ENCODE peak calls at places on chromosomes 11 and 22, in seven cellular contexts. P is H9, Z is neural crest cell, W is GM06990, Q is BJ, N is H1, R is endothelial cell. K is an unnamed sample.

GRCh38 chr22:35462558-35463230 is 62.8 kb downstream of the MCM5 start:
- DNase-seq in Q (no peak), P (no peak), W (no peak), N (no peak), R (no peak), Z (no peak), K (no peak)

GRCh38 chr11:75028321-75029097 is 39.8 kb downstream of the NEU3 start:
- DNase-seq in N (peak), P (peak), W (no peak), R (no peak), Q (no peak), Z (no peak), K (no peak)

GRCh38 chr11:109197656-109198055 is 224.3 kb upstream of the C11orf87 start:
- DNase-seq in Z (no peak), R (no peak), N (no peak), W (no peak), Q (no peak), P (no peak), K (no peak)

GRCh38 chr11:96306600-96306932 is 36.4 kb downstream of the MAML2 start:
- DNase-seq in R (no peak), N (no peak), Z (no peak), Q (no peak), P (no peak), W (no peak), K (no peak)

GRCh38 chr11:14258177-14258935 is 100.6 kb downstream of the RRAS2 start:
- DNase-seq in Q (no peak), R (no peak), N (peak), P (no peak), Z (no peak), W (no peak), K (no peak)

GRCh38 chr22:27850000-27850465 is 48.5 kb upstream of the MN1 start:
- DNase-seq in R (no peak), W (no peak), Z (no peak), Q (no peak), P (no peak), N (peak), K (no peak)

GRCh38 chr22:26673485-26673884 is 16.1 kb downstream of the MIAT start:
- DNase-seq in W (no peak), R (no peak), P (no peak), Z (no peak), N (no peak), Q (no peak), K (no peak)

GRCh38 chr11:45333506-45333971 is 47.4 kb upstream of the SYT13 start:
- DNase-seq in Q (no peak), W (no peak), Z (no peak), N (peak), R (no peak), P (peak), K (no peak)

GRCh38 chr11:96134622-96135021 is 208.4 kb downstream of the MAML2 start:
- DNase-seq in N (no peak), W (no peak), Q (no peak), Z (no peak), R (no peak), P (no peak), K (no peak)

GRCh38 chr22:44890416-44891292 is 119.2 kb downstream of the PHF21B start:
- DNase-seq in Q (no peak), Z (no peak), R (no peak), P (no peak), W (no peak), N (no peak), K (no peak)

GRCh38 chr22:31867386-31868153 is 76.8 kb upstream of the YWHAH start:
- DNase-seq in R (no peak), P (no peak), W (no peak), Z (no peak), Q (no peak), N (peak), K (no peak)

GRCh38 chr11:4884341-4884740 is 2.6 kb downstream of the OR51T1 start:
- DNase-seq in W (no peak), R (no peak), P (no peak), Q (no peak), N (no peak), Z (no peak), K (no peak)

GRCh38 chr22:26672060-26672471 is 14.7 kb downstream of the MIAT start:
- DNase-seq in P (no peak), R (no peak), Z (no peak), W (no peak), N (no peak), Q (no peak), K (no peak)

GRCh38 chr22:20392983-20393704 is 807 bp upstream of the ZNF74 start:
- DNase-seq in R (no peak), Q (no peak), P (no peak), Z (no peak), N (no peak), W (no peak), K (no peak)

GRCh38 chr11:80086496-80087055 is 645.7 kb upstream of the TENM4 start:
- DNase-seq in R (no peak), N (no peak), Q (no peak), W (no peak), P (no peak), Z (no peak), K (no peak)

GRCh38 chr11:121723261-121723741 is 270.5 kb upstream of the SORL1-AS1 start:
- DNase-seq in Z (no peak), Q (no peak), W (no peak), R (peak), P (peak), N (peak), K (no peak)

GRCh38 chr11:102061276-102061675 is 14.0 kb downstream of the CFAP300 start:
- DNase-seq in N (no peak), Z (no peak), R (no peak), Q (no peak), P (no peak), W (no peak), K (no peak)

GRCh38 chr22:45493286-45493771 is 9.4 kb upstream of the FBLN1 start:
- DNase-seq in R (no peak), Z (no peak), W (no peak), N (no peak), P (no peak), Q (peak), K (no peak)

GRCh38 chr22:43343262-43343988 is at the start of gene SCUBE1:
- DNase-seq in R (peak), N (peak), W (no peak), P (peak), Z (peak), Q (no peak), K (no peak)

GRCh38 chr22:33357894-33358440 is 299.8 kb upstream of the SYN3 start:
- DNase-seq in P (no peak), Z (no peak), R (no peak), Q (no peak), W (no peak), N (no peak), K (no peak)

GRCh38 chr11:71200172-71200716 is 52.1 kb downstream of the SHANK2 start:
- DNase-seq in R (no peak), Q (no peak), N (no peak), P (no peak), Z (no peak), W (no peak), K (no peak)

GRCh38 chr11:88414385-88414861 is 76.9 kb upstream of the CTSC start:
- DNase-seq in W (no peak), Z (no peak), Q (no peak), N (no peak), R (no peak), P (no peak), K (no peak)

GRCh38 chr11:113991718-113992458 is 17.0 kb downstream of the HTR3A start:
- DNase-seq in Q (no peak), N (no peak), P (no peak), W (no peak), R (no peak), Z (no peak), K (no peak)

GRCh38 chr11:78030429-78031325 is 7.6 kb upstream of the KCTD14 start:
- DNase-seq in Z (no peak), R (peak), Q (no peak), N (no peak), W (no peak), P (no peak), K (no peak)

GRCh38 chr22:30206964-30207363 is 39.6 kb downstream of the LIF start:
- DNase-seq in P (peak), N (no peak), R (no peak), Q (peak), W (no peak), Z (no peak), K (peak)

GRCh38 chr22:36326178-36327161 is 61.3 kb downstream of the MYH9 start:
- DNase-seq in Q (no peak), W (no peak), N (no peak), Z (no peak), R (no peak), P (no peak), K (no peak)

GRCh38 chr22:35561796-35562526 is 21.3 kb downstream of the RASD2 start:
- DNase-seq in Z (no peak), P (peak), R (no peak), N (no peak), W (no peak), Q (no peak), K (peak)

GRCh38 chr22:46303347-46303965 is 6.8 kb downstream of the GTSE1 start:
- DNase-seq in Q (no peak), R (no peak), W (no peak), Z (no peak), P (no peak), N (no peak), K (no peak)

GRCh38 chr11:46210133-46210636 is 67.3 kb upstream of the CREB3L1 start:
- DNase-seq in Q (no peak), N (peak), R (no peak), W (no peak), Z (no peak), P (no peak), K (peak)

GRCh38 chr22:40199223-40199622 is 21.5 kb downstream of the TNRC6B start:
- DNase-seq in Q (no peak), Z (no peak), R (no peak), N (no peak), P (no peak), W (no peak), K (no peak)

GRCh38 chr11:2266586-2267305 is 3.6 kb downstream of the ASCL2 start:
- DNase-seq in N (no peak), R (no peak), Q (no peak), P (no peak), Z (no peak), W (no peak), K (no peak)

GRCh38 chr11:83922318-83922717 is 636.2 kb upstream of the CCDC90B start:
- DNase-seq in P (no peak), Q (no peak), W (no peak), R (no peak), Z (no peak), N (no peak), K (no peak)

GRCh38 chr11:83923961-83924360 is 637.8 kb upstream of the CCDC90B start:
- DNase-seq in R (no peak), Z (no peak), P (no peak), Q (no peak), N (no peak), W (no peak), K (no peak)

GRCh38 chr11:83924987-83925542 is 638.9 kb upstream of the CCDC90B start:
- DNase-seq in W (no peak), Q (no peak), Z (no peak), P (no peak), R (no peak), N (no peak), K (no peak)

GRCh38 chr11:83918471-83918870 is 632.3 kb upstream of the CCDC90B start:
- DNase-seq in P (no peak), Q (no peak), Z (no peak), R (no peak), W (no peak), N (no peak), K (no peak)

DNA sequence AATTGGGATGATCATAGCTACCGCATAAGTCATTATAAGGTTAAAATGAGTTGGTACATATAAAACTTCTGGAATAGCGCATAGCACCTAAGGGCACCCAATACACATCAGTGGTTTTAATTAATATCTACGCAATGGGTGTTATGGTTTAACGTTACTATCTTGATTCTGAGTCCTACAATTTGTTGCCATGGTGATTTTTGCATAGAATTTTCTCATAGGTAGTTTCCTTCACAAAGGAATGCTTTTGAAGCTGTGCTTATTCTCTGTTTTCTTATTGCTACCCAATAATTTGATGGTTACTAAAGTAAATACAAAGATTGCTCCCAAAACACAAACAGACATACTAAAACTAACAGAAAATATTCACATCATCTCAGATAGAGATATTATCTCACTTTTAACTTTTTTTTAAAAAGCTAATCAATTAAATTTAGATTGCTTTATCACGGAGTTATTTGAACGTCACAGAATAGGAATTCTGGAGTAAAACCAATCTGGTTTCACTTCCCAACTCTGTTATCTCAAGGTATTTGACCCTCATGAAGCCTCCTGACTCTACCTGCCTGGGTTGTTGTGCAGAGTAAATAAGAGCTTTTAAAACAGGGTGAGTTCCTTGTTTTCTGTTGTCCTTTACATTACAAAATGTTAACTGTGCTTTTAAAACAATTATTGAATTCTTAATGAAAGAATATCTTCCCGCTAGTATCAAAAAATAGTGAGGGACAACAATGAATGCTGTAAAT is 635.5 kb upstream of the CCDC90B start:
- DNase-seq in P (no peak), R (no peak), N (no peak), Z (no peak), W (no peak), Q (no peak), K (no peak)
- TF ChIP-seq CTCF in P (no peak), R (no peak), N (no peak), Z (no peak), W (no peak), Q (no peak), K (no peak)

DNA sequence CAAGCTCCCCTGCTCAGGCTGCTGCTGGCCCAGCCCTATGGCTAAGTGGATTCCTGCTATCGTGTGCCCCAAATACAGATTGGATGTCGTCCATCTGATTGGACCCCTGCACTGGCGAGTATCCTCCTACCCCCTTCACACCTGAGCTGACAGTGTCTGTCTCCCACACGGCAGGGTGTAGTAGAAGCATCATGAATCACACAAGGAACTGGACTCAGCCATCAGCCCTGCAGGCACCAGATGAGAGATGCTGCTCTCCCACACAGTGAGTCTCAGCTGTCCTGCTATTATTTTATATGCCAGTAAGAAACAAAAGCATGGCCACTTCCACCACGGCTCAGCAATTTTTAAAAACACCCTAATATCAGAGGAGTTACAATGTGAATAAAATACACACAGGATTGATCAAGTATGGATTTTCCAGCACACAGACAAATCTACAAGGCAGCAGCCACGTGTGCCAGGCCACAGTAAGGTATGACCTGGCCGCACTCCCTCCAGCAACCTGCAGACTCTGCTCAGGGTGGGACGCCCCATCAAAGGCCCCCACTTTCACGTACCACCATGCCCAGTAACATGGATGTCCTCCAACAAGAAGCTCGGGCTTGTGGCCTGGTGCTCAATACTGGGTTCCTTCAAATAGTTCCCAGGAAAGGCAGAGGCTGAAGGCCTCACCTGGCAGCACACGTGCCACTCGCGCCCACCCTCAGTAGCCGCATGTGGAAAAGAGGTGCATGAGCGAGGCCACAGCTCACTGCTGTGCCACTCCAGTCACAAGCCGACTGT is 16.4 kb upstream of the SLC25A1 start:
- DNase-seq in R (no peak), W (no peak), Q (no peak), P (no peak), N (no peak), Z (no peak), K (no peak)
- TF ChIP-seq CTCF in R (no peak), W (no peak), Q (no peak), P (no peak), N (no peak), Z (no peak), K (no peak)

DNA sequence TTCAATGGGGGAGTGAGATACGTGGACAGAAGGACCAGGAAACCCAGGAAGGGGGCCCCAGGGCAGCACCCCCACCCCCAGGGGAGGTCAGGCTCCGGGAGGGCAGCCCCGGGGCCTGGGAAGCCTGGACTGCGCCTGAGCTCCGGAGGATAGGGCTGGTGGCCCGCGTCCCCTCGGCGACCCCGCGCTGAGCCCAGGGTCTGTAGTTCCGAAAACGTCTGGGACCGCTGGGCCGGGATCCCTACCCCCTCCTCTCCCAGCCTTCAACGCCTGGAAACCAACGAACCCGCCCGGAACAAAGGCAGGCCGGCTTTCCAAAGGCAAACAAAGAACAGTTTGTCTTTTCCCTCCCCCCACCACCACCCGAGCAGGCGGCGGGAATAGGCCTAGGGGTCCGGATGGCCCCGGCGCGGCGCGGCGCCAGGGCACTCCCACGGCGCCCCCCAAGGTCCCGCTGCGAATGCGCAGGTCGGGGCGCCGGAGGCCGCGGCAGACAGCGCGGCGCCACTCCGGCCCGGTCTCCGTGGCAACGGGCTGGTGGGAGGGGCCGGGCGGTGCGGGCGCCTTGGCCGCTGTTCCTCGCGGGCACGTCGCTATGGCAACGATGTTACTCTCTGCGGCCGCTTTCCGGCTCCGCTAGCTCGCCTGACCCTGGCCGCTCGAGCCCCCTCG is 58.5 kb downstream of the IGLL1 start:
- DNase-seq in Z (peak), N (peak), R (peak), Q (peak), P (peak), W (peak), K (peak)
- TF ChIP-seq CTCF in Z (peak), N (no peak), R (no peak), Q (no peak), P (peak), W (no peak), K (no peak)

DNA sequence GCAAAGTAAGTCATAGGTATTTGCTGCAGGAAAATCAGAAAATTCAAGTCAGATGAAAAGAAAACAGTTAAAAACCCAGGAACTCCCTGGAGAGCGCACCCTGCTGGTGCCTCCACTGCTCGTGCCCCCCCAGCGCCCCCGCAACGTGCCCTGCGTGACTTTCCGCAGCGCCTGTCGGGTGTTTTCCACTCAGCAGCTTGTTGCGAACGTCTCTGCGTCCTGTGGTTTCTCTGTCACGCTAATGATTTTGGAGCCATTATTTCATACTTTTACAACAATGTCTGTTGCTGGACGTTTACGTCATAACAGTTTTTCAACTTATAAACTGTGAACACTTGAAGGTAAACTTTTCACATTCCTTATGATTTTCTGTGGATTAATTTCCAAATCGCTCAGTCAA is 5.0 kb downstream of the CRELD2 start:
- DNase-seq in R (no peak), N (no peak), Z (no peak), P (no peak), W (peak), Q (no peak), K (no peak)
- TF ChIP-seq CTCF in R (no peak), N (peak), Z (no peak), P (peak), W (peak), Q (peak), K (peak)

GRCh38 chr11:62621567-62622470 is at the start of gene B3GAT3:
- DNase-seq in P (peak), W (peak), R (peak), Q (peak), N (peak), Z (peak), K (peak)
- TF ChIP-seq CTCF in P (no peak), W (no peak), R (no peak), Q (no peak), N (no peak), Z (peak), K (peak)

K was measured in AG04450.